ENCODE peak calls at places on chromosome 5, in eight cellular contexts. One of them, this sample, is unnamed.

GRCh38 chr5:139374909-139375308 is 8.2 kb downstream of the SLC23A1 start:
- DNase-seq in T-helper 2 cell: no peak
- DNase-seq in omental fat pad: no peak
- DNase-seq in NCI-H1092 treated with DMSO at 0.1 percent for 48 hours: no peak
- DNase-seq in lung: no peak
- DNase-seq in caudate nucleus: no peak
- DNase-seq in spleen: peak; percentile 29
- DNase-seq in activated CD8-positive, alpha-beta memory T cell treated with anti-CD3 and anti-CD28 coated beads, Interleukin-2, amount 50 U/mL, for 4 hours: no peak
- DNase-seq in this sample: no peak

GRCh38 chr5:6837519-6838110 is 124.4 kb downstream of the TENT4A start:
- DNase-seq in T-helper 2 cell: no peak
- DNase-seq in activated CD8-positive, alpha-beta memory T cell treated with anti-CD3 and anti-CD28 coated beads, Interleukin-2, amount 50 U/mL, for 4 hours: no peak
- DNase-seq in caudate nucleus: no peak
- DNase-seq in spleen: no peak
- DNase-seq in lung: no peak
- DNase-seq in omental fat pad: no peak
- DNase-seq in NCI-H1092 treated with DMSO at 0.1 percent for 48 hours: no peak
- DNase-seq in this sample: no peak

GRCh38 chr5:59390074-59390659 is 503.4 kb downstream of the PDE4D start:
- DNase-seq in spleen: no peak
- DNase-seq in activated CD8-positive, alpha-beta memory T cell treated with anti-CD3 and anti-CD28 coated beads, Interleukin-2, amount 50 U/mL, for 4 hours: no peak
- DNase-seq in lung: no peak
- DNase-seq in caudate nucleus: no peak
- DNase-seq in NCI-H1092 treated with DMSO at 0.1 percent for 48 hours: no peak
- DNase-seq in T-helper 2 cell: no peak
- DNase-seq in omental fat pad: no peak
- DNase-seq in this sample: peak; percentile 58

GRCh38 chr5:122999947-123000563 is 36.5 kb downstream of the PPIC start:
- DNase-seq in caudate nucleus: no peak
- DNase-seq in T-helper 2 cell: no peak
- DNase-seq in spleen: no peak
- DNase-seq in activated CD8-positive, alpha-beta memory T cell treated with anti-CD3 and anti-CD28 coated beads, Interleukin-2, amount 50 U/mL, for 4 hours: no peak
- DNase-seq in omental fat pad: no peak
- DNase-seq in NCI-H1092 treated with DMSO at 0.1 percent for 48 hours: no peak
- DNase-seq in lung: no peak
- DNase-seq in this sample: no peak

GRCh38 chr5:42636425-42636824 is 120.2 kb upstream of the CCDC152 start:
- DNase-seq in activated CD8-positive, alpha-beta memory T cell treated with anti-CD3 and anti-CD28 coated beads, Interleukin-2, amount 50 U/mL, for 4 hours: no peak
- DNase-seq in omental fat pad: no peak
- DNase-seq in spleen: no peak
- DNase-seq in T-helper 2 cell: no peak
- DNase-seq in NCI-H1092 treated with DMSO at 0.1 percent for 48 hours: no peak
- DNase-seq in lung: no peak
- DNase-seq in caudate nucleus: no peak
- DNase-seq in this sample: no peak

GRCh38 chr5:87526131-87526530 is 113.4 kb upstream of the CCNH start:
- DNase-seq in lung: no peak
- DNase-seq in omental fat pad: no peak
- DNase-seq in activated CD8-positive, alpha-beta memory T cell treated with anti-CD3 and anti-CD28 coated beads, Interleukin-2, amount 50 U/mL, for 4 hours: no peak
- DNase-seq in NCI-H1092 treated with DMSO at 0.1 percent for 48 hours: no peak
- DNase-seq in spleen: no peak
- DNase-seq in caudate nucleus: no peak
- DNase-seq in T-helper 2 cell: no peak
- DNase-seq in this sample: peak; percentile 57

GRCh38 chr5:135461752-135462151 is 9.6 kb upstream of the TIFAB start:
- DNase-seq in NCI-H1092 treated with DMSO at 0.1 percent for 48 hours: no peak
- DNase-seq in T-helper 2 cell: no peak
- DNase-seq in activated CD8-positive, alpha-beta memory T cell treated with anti-CD3 and anti-CD28 coated beads, Interleukin-2, amount 50 U/mL, for 4 hours: no peak
- DNase-seq in spleen: peak; percentile 45
- DNase-seq in lung: no peak
- DNase-seq in caudate nucleus: no peak
- DNase-seq in omental fat pad: no peak
- DNase-seq in this sample: no peak

GRCh38 chr5:68460147-68460760 is 244.7 kb downstream of the PIK3R1 start:
- DNase-seq in T-helper 2 cell: peak; percentile 20
- DNase-seq in NCI-H1092 treated with DMSO at 0.1 percent for 48 hours: peak; percentile 17
- DNase-seq in activated CD8-positive, alpha-beta memory T cell treated with anti-CD3 and anti-CD28 coated beads, Interleukin-2, amount 50 U/mL, for 4 hours: peak; percentile 38
- DNase-seq in caudate nucleus: no peak
- DNase-seq in lung: peak; percentile 36
- DNase-seq in spleen: no peak
- DNase-seq in omental fat pad: no peak
- DNase-seq in this sample: peak; percentile 5

GRCh38 chr5:40557486-40557885 is 122.2 kb upstream of the PTGER4 start:
- DNase-seq in spleen: no peak
- DNase-seq in lung: no peak
- DNase-seq in NCI-H1092 treated with DMSO at 0.1 percent for 48 hours: no peak
- DNase-seq in caudate nucleus: no peak
- DNase-seq in T-helper 2 cell: no peak
- DNase-seq in omental fat pad: no peak
- DNase-seq in activated CD8-positive, alpha-beta memory T cell treated with anti-CD3 and anti-CD28 coated beads, Interleukin-2, amount 50 U/mL, for 4 hours: no peak
- DNase-seq in this sample: no peak

GRCh38 chr5:172451771-172452197 is 2.5 kb downstream of the SH3PXD2B start:
- DNase-seq in spleen: peak; percentile 49
- DNase-seq in omental fat pad: no peak
- DNase-seq in activated CD8-positive, alpha-beta memory T cell treated with anti-CD3 and anti-CD28 coated beads, Interleukin-2, amount 50 U/mL, for 4 hours: no peak
- DNase-seq in T-helper 2 cell: no peak
- DNase-seq in lung: no peak
- DNase-seq in caudate nucleus: no peak
- DNase-seq in NCI-H1092 treated with DMSO at 0.1 percent for 48 hours: no peak
- DNase-seq in this sample: no peak

GRCh38 chr5:106964102-106964501 is 706.6 kb downstream of the EFNA5 start:
- DNase-seq in spleen: no peak
- DNase-seq in caudate nucleus: no peak
- DNase-seq in lung: no peak
- DNase-seq in NCI-H1092 treated with DMSO at 0.1 percent for 48 hours: no peak
- DNase-seq in activated CD8-positive, alpha-beta memory T cell treated with anti-CD3 and anti-CD28 coated beads, Interleukin-2, amount 50 U/mL, for 4 hours: no peak
- DNase-seq in omental fat pad: no peak
- DNase-seq in T-helper 2 cell: no peak
- DNase-seq in this sample: peak; percentile 79

GRCh38 chr5:159849437-159850191 is 66.7 kb upstream of the ADRA1B start:
- DNase-seq in caudate nucleus: no peak
- DNase-seq in NCI-H1092 treated with DMSO at 0.1 percent for 48 hours: no peak
- DNase-seq in spleen: no peak
- DNase-seq in omental fat pad: no peak
- DNase-seq in T-helper 2 cell: no peak
- DNase-seq in activated CD8-positive, alpha-beta memory T cell treated with anti-CD3 and anti-CD28 coated beads, Interleukin-2, amount 50 U/mL, for 4 hours: no peak
- DNase-seq in lung: no peak
- DNase-seq in this sample: no peak

GRCh38 chr5:84623034-84623433 is 238.4 kb upstream of the EDIL3 start:
- DNase-seq in lung: no peak
- DNase-seq in T-helper 2 cell: no peak
- DNase-seq in spleen: no peak
- DNase-seq in omental fat pad: no peak
- DNase-seq in NCI-H1092 treated with DMSO at 0.1 percent for 48 hours: no peak
- DNase-seq in activated CD8-positive, alpha-beta memory T cell treated with anti-CD3 and anti-CD28 coated beads, Interleukin-2, amount 50 U/mL, for 4 hours: no peak
- DNase-seq in caudate nucleus: no peak
- DNase-seq in this sample: no peak

GRCh38 chr5:135944967-135945560 is 9.7 kb downstream of the LECT2 start:
- DNase-seq in NCI-H1092 treated with DMSO at 0.1 percent for 48 hours: peak; percentile 61
- DNase-seq in activated CD8-positive, alpha-beta memory T cell treated with anti-CD3 and anti-CD28 coated beads, Interleukin-2, amount 50 U/mL, for 4 hours: no peak
- DNase-seq in omental fat pad: no peak
- DNase-seq in spleen: no peak
- DNase-seq in lung: peak; percentile 63
- DNase-seq in T-helper 2 cell: no peak
- DNase-seq in caudate nucleus: no peak
- DNase-seq in this sample: peak; percentile 56

GRCh38 chr5:172285226-172286143 is 1.9 kb upstream of the UBTD2 start:
- DNase-seq in spleen: no peak
- DNase-seq in lung: no peak
- DNase-seq in NCI-H1092 treated with DMSO at 0.1 percent for 48 hours: no peak
- DNase-seq in activated CD8-positive, alpha-beta memory T cell treated with anti-CD3 and anti-CD28 coated beads, Interleukin-2, amount 50 U/mL, for 4 hours: no peak
- DNase-seq in T-helper 2 cell: no peak
- DNase-seq in caudate nucleus: no peak
- DNase-seq in omental fat pad: no peak
- DNase-seq in this sample: no peak

GRCh38 chr5:131377785-131378325 is 114.0 kb downstream of the CDC42SE2 start:
- DNase-seq in activated CD8-positive, alpha-beta memory T cell treated with anti-CD3 and anti-CD28 coated beads, Interleukin-2, amount 50 U/mL, for 4 hours: no peak
- DNase-seq in caudate nucleus: no peak
- DNase-seq in T-helper 2 cell: no peak
- DNase-seq in NCI-H1092 treated with DMSO at 0.1 percent for 48 hours: no peak
- DNase-seq in spleen: no peak
- DNase-seq in omental fat pad: no peak
- DNase-seq in lung: no peak
- DNase-seq in this sample: no peak

GRCh38 chr5:76960004-76960625 is 7.3 kb downstream of the CRHBP start:
- DNase-seq in caudate nucleus: no peak
- DNase-seq in spleen: no peak
- DNase-seq in T-helper 2 cell: no peak
- DNase-seq in activated CD8-positive, alpha-beta memory T cell treated with anti-CD3 and anti-CD28 coated beads, Interleukin-2, amount 50 U/mL, for 4 hours: no peak
- DNase-seq in omental fat pad: no peak
- DNase-seq in NCI-H1092 treated with DMSO at 0.1 percent for 48 hours: no peak
- DNase-seq in lung: no peak
- DNase-seq in this sample: no peak

GRCh38 chr5:33261305-33261704 is 179.5 kb upstream of the TARS1 start:
- DNase-seq in lung: no peak
- DNase-seq in caudate nucleus: no peak
- DNase-seq in NCI-H1092 treated with DMSO at 0.1 percent for 48 hours: no peak
- DNase-seq in omental fat pad: no peak
- DNase-seq in T-helper 2 cell: no peak
- DNase-seq in activated CD8-positive, alpha-beta memory T cell treated with anti-CD3 and anti-CD28 coated beads, Interleukin-2, amount 50 U/mL, for 4 hours: no peak
- DNase-seq in spleen: no peak
- DNase-seq in this sample: no peak

GRCh38 chr5:150710165-150710564 is 9.3 kb upstream of the RBM22 start:
- DNase-seq in NCI-H1092 treated with DMSO at 0.1 percent for 48 hours: no peak
- DNase-seq in caudate nucleus: no peak
- DNase-seq in T-helper 2 cell: no peak
- DNase-seq in activated CD8-positive, alpha-beta memory T cell treated with anti-CD3 and anti-CD28 coated beads, Interleukin-2, amount 50 U/mL, for 4 hours: no peak
- DNase-seq in omental fat pad: no peak
- DNase-seq in lung: no peak
- DNase-seq in spleen: no peak
- DNase-seq in this sample: no peak